ENCODE peak calls at places on chromosomes 2 and 18, in eight cellular contexts. X is IMR-90, Y is GM20000, I is foreskin fibroblast, U is adrenal gland, Z is Calu3, N is WTC11, E is AG04450. V is an unnamed sample.

GRCh38 chr18:58726671-58727070 is 55.4 kb downstream of the MALT1 start:
- DNase-seq in X (no peak), I (no peak), N (no peak), Z (no peak), E (no peak), Y (no peak), U (no peak), V (no peak)

GRCh38 chr2:218607436-218608115 is at the start of gene PLCD4:
- DNase-seq in X (peak), Y (no peak), E (peak), Z (peak), U (peak), N (no peak), I (peak), V (peak)

GRCh38 chr2:220434365-220434764 is 806.9 kb downstream of the SLC4A3 start:
- DNase-seq in U (no peak), Y (no peak), E (peak), Z (no peak), I (peak), X (peak), N (no peak), V (no peak)

GRCh38 chr2:241553981-241554380 is 4.6 kb upstream of the BOK start:
- DNase-seq in I (no peak), Y (no peak), E (no peak), Z (no peak), N (no peak), U (no peak), X (no peak), V (no peak)

GRCh38 chr2:15985531-15985930 is 45.2 kb downstream of the MYCN start:
- DNase-seq in E (no peak), U (no peak), N (no peak), X (no peak), Y (no peak), I (no peak), Z (no peak), V (no peak)

GRCh38 chr2:10768063-10768507 is 44.5 kb downstream of the PDIA6 start:
- DNase-seq in E (no peak), X (no peak), N (no peak), Z (no peak), I (no peak), U (no peak), Y (no peak), V (no peak)

GRCh38 chr2:72750977-72751639 is 74.7 kb downstream of the EXOC6B start:
- DNase-seq in X (no peak), Y (no peak), E (no peak), Z (no peak), N (no peak), I (no peak), U (no peak), V (no peak)

GRCh38 chr2:163812926-163813520 is 77.2 kb upstream of the FIGN start:
- DNase-seq in N (no peak), U (no peak), E (no peak), Z (no peak), I (no peak), X (no peak), Y (no peak), V (no peak)

GRCh38 chr18:32624182-32624723 is 148.6 kb downstream of the KLHL14 start:
- DNase-seq in I (no peak), X (no peak), N (no peak), U (no peak), E (no peak), Y (no peak), Z (no peak), V (no peak)

GRCh38 chr18:60649107-60649506 is 276.5 kb upstream of the MC4R start:
- DNase-seq in N (no peak), I (no peak), Z (no peak), Y (no peak), E (no peak), X (no peak), U (no peak), V (no peak)

GRCh38 chr2:137287934-137288639 is 522.7 kb downstream of the THSD7B start:
- DNase-seq in Z (no peak), E (no peak), N (no peak), X (no peak), U (no peak), Y (no peak), I (no peak), V (no peak)

GRCh38 chr18:9825571-9826073 is 60.2 kb upstream of the TXNDC2 start:
- DNase-seq in E (peak), I (peak), X (peak), N (no peak), Y (no peak), U (peak), Z (peak), V (no peak)

GRCh38 chr2:146982393-146982846 is 862.4 kb upstream of the ACVR2A start:
- DNase-seq in Z (no peak), Y (no peak), E (peak), X (peak), N (no peak), U (peak), I (peak), V (no peak)

DNA sequence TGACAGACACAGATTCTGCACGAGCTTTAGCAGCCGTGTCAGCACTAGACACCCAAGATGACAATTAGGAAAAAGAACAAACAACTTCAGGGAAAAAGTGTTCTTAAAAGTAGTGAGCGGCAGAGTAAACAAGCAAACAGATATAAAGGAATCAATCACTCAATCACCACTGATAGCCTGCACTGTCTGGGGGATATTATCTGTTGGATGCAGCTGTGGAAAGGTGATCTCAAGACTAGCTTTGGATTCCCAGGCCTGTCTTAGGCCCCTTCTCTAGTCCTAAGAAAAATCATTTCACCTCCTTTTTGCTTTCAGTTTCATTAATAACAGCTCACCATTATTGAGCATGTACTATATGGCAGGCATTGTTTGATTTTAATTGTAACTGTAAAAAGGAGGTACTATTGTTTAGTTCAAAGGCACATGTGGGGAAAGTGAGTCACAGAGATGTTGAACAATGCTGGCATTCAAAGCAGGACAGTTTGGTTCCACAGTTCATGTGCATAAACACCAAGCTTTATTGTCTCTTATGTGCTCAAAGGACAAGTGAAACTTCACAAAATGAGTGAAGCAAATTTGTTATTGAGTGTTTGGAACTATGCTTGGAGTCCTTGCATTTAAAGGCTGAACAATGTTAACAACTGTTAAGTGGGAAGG is 147.3 kb upstream of the TCF4 start:
- DNase-seq in Z (no peak), X (no peak), I (no peak), U (no peak), Y (no peak), N (no peak), E (no peak), V (no peak)
- TF ChIP-seq CTCF in Z (no peak), X (no peak), I (no peak), U (no peak), Y (no peak), N (no peak), E (no peak), V (no peak)

DNA sequence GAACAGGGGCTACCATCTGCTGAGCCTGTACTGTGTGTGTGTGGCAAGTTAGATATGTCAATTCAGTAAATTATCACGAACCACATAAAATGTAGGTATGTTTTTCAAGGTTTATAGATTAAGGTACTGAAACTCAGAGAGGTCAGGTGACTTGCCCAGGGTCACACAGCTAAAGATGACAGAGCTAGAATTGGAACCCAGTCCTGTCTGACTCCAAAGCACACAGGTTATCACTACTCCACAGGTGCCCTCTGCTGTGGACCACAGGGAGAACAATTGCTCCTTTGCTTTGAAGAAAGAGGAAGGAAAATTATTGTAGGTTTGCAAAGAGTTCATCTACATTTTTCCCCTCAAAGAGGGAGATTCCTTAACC is 229.7 kb upstream of the AGAP1 start:
- DNase-seq in N (no peak), U (no peak), Y (no peak), Z (no peak), I (no peak), E (no peak), X (no peak), V (no peak)
- TF ChIP-seq CTCF in N (no peak), U (no peak), Y (no peak), Z (no peak), I (no peak), E (no peak), X (no peak), V (no peak)

GRCh38 chr2:236745420-236746210 is 176.0 kb downstream of the ACKR3 start:
- DNase-seq in Y (no peak), E (no peak), U (no peak), Z (peak), I (peak), X (peak), N (no peak), V (no peak)
- TF ChIP-seq CTCF in Y (no peak), E (no peak), U (no peak), Z (no peak), I (no peak), X (no peak), N (no peak), V (no peak)

DNA sequence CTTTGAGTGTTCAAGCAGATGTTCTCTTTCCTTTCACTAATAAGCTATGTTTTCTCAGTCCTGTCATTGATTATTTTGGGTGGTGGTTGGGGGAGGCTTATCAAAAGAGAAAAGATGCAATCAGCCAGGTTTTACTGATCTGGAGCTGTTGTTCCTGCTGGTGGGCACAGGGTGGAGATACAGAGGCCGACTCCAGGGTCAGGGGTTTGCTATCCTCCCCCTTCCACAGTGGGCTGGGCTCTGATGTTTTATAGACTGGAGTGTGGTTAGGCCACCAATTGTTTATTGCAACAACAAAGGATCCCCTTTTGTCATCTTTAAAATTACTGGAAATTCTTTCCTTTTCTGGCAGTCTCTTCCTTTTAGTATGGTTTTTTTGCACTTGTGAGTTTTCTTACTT is 120.5 kb downstream of the TANC1 start:
- DNase-seq in N (peak), Y (no peak), X (no peak), U (no peak), I (no peak), Z (no peak), E (no peak), V (no peak)
- TF ChIP-seq CTCF in N (no peak), Y (no peak), X (no peak), U (no peak), I (no peak), Z (no peak), E (peak), V (no peak)

DNA sequence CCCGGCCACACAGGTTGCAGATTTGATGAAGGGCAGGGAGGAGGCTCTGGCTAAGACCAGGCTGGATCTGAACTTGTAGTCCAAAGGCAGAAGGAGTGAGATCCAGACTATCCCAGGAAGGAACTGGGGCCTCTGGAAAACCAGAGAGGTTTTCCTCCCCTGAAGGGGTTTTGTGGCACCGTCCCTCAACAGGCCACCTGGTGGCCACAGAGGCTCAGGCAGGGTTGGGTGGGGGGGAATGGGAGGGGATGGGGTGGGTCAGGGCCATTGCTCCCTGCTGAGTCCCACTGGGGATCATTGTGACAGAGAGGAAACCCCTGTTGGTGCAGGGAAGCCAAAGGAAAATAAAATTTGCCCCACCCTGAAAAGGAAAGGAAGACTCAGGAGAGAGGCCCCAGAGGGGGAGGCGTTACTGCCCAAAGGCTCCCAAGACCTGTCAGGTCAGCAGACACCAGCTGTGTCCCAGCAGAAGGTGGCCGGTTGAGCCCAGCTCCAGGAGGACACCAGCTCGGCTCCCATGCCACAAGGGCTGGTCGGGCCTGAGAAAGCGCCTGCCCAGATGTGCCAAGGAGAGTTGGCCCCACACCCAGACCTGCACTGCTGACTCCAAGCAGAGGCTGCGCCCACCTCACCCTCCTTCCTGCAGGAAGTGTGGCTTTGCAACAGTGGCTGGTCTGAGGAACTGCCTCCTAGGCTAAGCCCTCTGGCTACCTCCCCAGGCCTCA is 37.3 kb upstream of the PTMA start:
- DNase-seq in U (no peak), Y (no peak), X (no peak), E (no peak), I (no peak), N (no peak), Z (no peak), V (no peak)
- TF ChIP-seq CTCF in U (peak), Y (peak), X (peak), E (peak), I (no peak), N (no peak), Z (peak), V (peak)

V was measured in osteocyte.